ENCODE peak calls at places on chromosomes 16 and 17, in four cellular contexts. One of them, this sample, is unnamed. For H3K27me3 and H3K9me3, the result is how much of the 10 kb centered on the place peaks cover.

GRCh38 chr17:70080541-70081347 is 5.7 kb downstream of the KCNJ16 start:
- DNase-seq in uterus: no peak
- DNase-seq in transverse colon: no peak
- DNase-seq in small intestine: no peak
- DNase-seq in this sample: no peak

GRCh38 chr16:29819506-29819905 is 756 bp upstream of the MVP start:
- DNase-seq in uterus: no peak
- DNase-seq in transverse colon: peak
- DNase-seq in small intestine: peak
- DNase-seq in this sample: no peak

GRCh38 chr17:42294469-42295398 is 6.4 kb downstream of the STAT5A start:
- DNase-seq in uterus: no peak
- DNase-seq in transverse colon: no peak
- DNase-seq in small intestine: no peak
- DNase-seq in this sample: no peak

GRCh38 chr16:78448658-78449327 is 349.3 kb downstream of the WWOX start:
- DNase-seq in uterus: no peak
- DNase-seq in transverse colon: no peak
- DNase-seq in small intestine: no peak
- DNase-seq in this sample: no peak

GRCh38 chr17:1573932-1574696 is 11.5 kb upstream of the PITPNA start:
- DNase-seq in uterus: peak
- DNase-seq in transverse colon: peak
- DNase-seq in small intestine: peak
- DNase-seq in this sample: peak

GRCh38 chr17:55561973-55562495 is 50.8 kb upstream of the SMIM36 start:
- DNase-seq in uterus: no peak
- DNase-seq in transverse colon: no peak
- DNase-seq in small intestine: no peak
- DNase-seq in this sample: no peak

GRCh38 chr16:57723170-57723569 is 12.4 kb upstream of the KATNB1 start:
- DNase-seq in uterus: no peak
- DNase-seq in transverse colon: no peak
- DNase-seq in small intestine: no peak
- DNase-seq in this sample: peak

GRCh38 chr17:63354251-63354650 is 91.9 kb downstream of the CYB561 start:
- DNase-seq in uterus: no peak
- DNase-seq in transverse colon: no peak
- DNase-seq in small intestine: no peak
- DNase-seq in this sample: no peak

GRCh38 chr17:83186226-83186625 is 106.8 kb downstream of the METRNL start:
- DNase-seq in uterus: no peak
- DNase-seq in transverse colon: no peak
- DNase-seq in small intestine: no peak
- DNase-seq in this sample: peak

GRCh38 chr16:85169333-85170065 is 57.2 kb upstream of the CIBAR2 start:
- DNase-seq in uterus: no peak
- DNase-seq in transverse colon: no peak
- DNase-seq in small intestine: no peak
- DNase-seq in this sample: no peak

GRCh38 chr17:29461807-29462206 is 71.6 kb downstream of the TAOK1 start:
- DNase-seq in uterus: no peak
- DNase-seq in transverse colon: no peak
- DNase-seq in small intestine: no peak
- DNase-seq in this sample: no peak

GRCh38 chr17:81335388-81336157 is 40.5 kb upstream of the SLC38A10 start:
- DNase-seq in uterus: no peak
- DNase-seq in transverse colon: peak
- DNase-seq in small intestine: peak
- DNase-seq in this sample: no peak

GRCh38 chr17:67528751-67529436 is 151.8 kb downstream of the PITPNC1 start:
- DNase-seq in uterus: peak
- DNase-seq in transverse colon: peak
- DNase-seq in small intestine: peak
- DNase-seq in this sample: peak

GRCh38 chr17:76271669-76272540 is 6.8 kb downstream of the UBALD2 start:
- DNase-seq in uterus: no peak
- DNase-seq in transverse colon: peak
- DNase-seq in small intestine: peak
- DNase-seq in this sample: no peak

GRCh38 chr16:89842471-89843408 is 14.5 kb downstream of the SPIRE2 start:
- DNase-seq in uterus: no peak
- DNase-seq in transverse colon: no peak
- DNase-seq in small intestine: no peak
- DNase-seq in this sample: no peak

GRCh38 chr17:1713878-1714487 is 3.8 kb upstream of the TLCD2 start:
- DNase-seq in uterus: peak
- DNase-seq in transverse colon: peak
- DNase-seq in small intestine: peak
- DNase-seq in this sample: no peak

GRCh38 chr16:81568749-81569087 is 124.1 kb downstream of the CMIP start:
- DNase-seq in uterus: no peak
- DNase-seq in transverse colon: no peak
- DNase-seq in small intestine: no peak
- DNase-seq in this sample: no peak

GRCh38 chr16:28090646-28091377 is 27.3 kb upstream of the GSG1L start:
- DNase-seq in uterus: no peak
- DNase-seq in transverse colon: no peak
- DNase-seq in small intestine: no peak
- DNase-seq in this sample: no peak

GRCh38 chr16:53099318-53100130 is 44.7 kb downstream of the CHD9 start:
- DNase-seq in uterus: peak
- DNase-seq in transverse colon: peak
- DNase-seq in small intestine: peak
- DNase-seq in this sample: peak

GRCh38 chr16:31181102-31181830 is 1.3 kb downstream of the FUS start:
- DNase-seq in uterus: peak
- DNase-seq in transverse colon: peak
- DNase-seq in small intestine: peak
- DNase-seq in this sample: peak

GRCh38 chr16:239948-240277 is 5.3 kb downstream of the FAM234A start:
- DNase-seq in uterus: no peak
- DNase-seq in transverse colon: no peak
- DNase-seq in small intestine: no peak
- DNase-seq in this sample: no peak

GRCh38 chr16:10343124-10343760 is 42.6 kb upstream of the ATF7IP2 start:
- DNase-seq in uterus: no peak
- DNase-seq in transverse colon: no peak
- DNase-seq in small intestine: no peak
- DNase-seq in this sample: no peak

GRCh38 chr17:18217412-18218015 is 7.9 kb upstream of the LLGL1 start:
- DNase-seq in uterus: peak
- DNase-seq in transverse colon: peak
- DNase-seq in small intestine: peak
- DNase-seq in this sample: peak

DNA sequence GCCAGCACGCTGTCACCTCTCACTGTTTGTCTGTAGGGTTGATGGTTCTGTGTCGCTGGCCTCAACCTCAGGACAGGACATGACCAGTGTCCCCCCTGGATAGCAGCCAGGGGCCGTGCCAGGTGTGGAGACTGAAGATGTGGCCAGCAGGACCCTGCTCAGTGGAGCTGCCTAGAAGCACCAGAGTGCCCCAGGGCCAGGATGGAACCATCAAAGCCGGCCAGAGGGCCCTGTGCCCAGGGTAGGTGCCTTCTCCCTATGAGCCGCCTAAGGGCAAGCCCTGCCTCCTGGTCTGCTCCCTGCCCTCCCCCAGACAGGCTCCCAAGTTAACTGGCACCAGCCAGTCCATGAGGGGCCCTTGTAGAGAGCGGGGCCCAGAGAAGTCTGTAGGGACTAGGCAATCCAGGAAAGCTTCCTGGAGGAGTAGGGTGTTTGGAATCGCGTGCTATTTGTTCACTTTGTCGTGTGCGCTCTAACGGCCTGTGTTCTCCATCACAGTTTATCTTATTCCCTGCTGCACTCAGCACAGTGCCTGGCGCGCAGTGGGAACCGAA is 546 bp upstream of the NDUFB10 start:
- DNase-seq in uterus: peak
- DNase-seq in transverse colon: no peak
- DNase-seq in small intestine: no peak
- DNase-seq in this sample: no peak
- H3K4me3 ChIP-seq in uterus: no peak
- H3K4me3 ChIP-seq in transverse colon: peak
- H3K4me3 ChIP-seq in small intestine: no peak
- H3K4me3 ChIP-seq in this sample: peak

GRCh38 chr17:3963214-3964201 is 729 bp downstream of the ATP2A3 start:
- DNase-seq in uterus: no peak
- DNase-seq in transverse colon: peak
- DNase-seq in small intestine: peak
- DNase-seq in this sample: no peak
- H3K27me3 ChIP-seq in uterus: under half
- H3K27me3 ChIP-seq in transverse colon: under half
- H3K27me3 ChIP-seq in small intestine: under half
- H3K27me3 ChIP-seq in this sample: under half

DNA sequence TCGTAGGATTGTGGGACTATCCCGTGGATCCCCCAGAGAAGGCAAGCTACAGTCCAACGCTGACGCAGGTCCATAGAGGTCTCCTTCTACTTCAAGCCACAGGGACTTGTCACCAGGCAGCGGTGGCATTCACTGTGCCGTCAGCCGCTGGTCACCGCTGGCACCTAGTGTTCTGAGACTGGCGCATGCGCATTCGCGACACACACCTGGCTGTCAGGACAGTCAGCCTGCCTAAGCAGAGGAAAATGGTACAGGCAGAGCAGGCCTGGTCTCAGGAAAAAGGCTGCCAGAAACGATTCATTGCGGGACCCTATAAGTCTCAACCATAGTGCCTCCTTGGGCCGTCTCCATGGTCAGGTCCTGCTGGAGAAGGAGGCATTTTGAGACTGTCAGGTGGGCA is 138.0 kb upstream of the WSB1 start:
- DNase-seq in uterus: no peak
- DNase-seq in transverse colon: no peak
- DNase-seq in small intestine: no peak
- DNase-seq in this sample: no peak
- H3K9me3 ChIP-seq in uterus: under half
- H3K9me3 ChIP-seq in transverse colon: under half
- H3K9me3 ChIP-seq in small intestine: under half
- H3K9me3 ChIP-seq in this sample: under half

GRCh38 chr17:45171338-45172231 is 9.9 kb downstream of the HEXIM2 start:
- DNase-seq in uterus: peak
- DNase-seq in transverse colon: peak
- DNase-seq in small intestine: peak
- DNase-seq in this sample: peak
- H3K4me3 ChIP-seq in uterus: peak
- H3K4me3 ChIP-seq in transverse colon: peak
- H3K4me3 ChIP-seq in small intestine: no peak
- H3K4me3 ChIP-seq in this sample: peak

GRCh38 chr17:77771587-77771986 is 186.9 kb upstream of the TNRC6C start:
- DNase-seq in uterus: no peak
- DNase-seq in transverse colon: no peak
- DNase-seq in small intestine: no peak
- DNase-seq in this sample: no peak
- H3K27me3 ChIP-seq in uterus: under half
- H3K27me3 ChIP-seq in transverse colon: under half
- H3K27me3 ChIP-seq in small intestine: under half
- H3K27me3 ChIP-seq in this sample: under half